ENCODE peak calls at places on chromosome 15, in seven cellular contexts. B is HT-29, D is KG1, X is HEK293T, K is brain microvascular endothelial cell, Z is PC-3, L is iPS DF 6.9. U is an unnamed sample.
A peak's percentile ranks its signal among the peaks of the same experiment; 100 is the strongest.

GRCh38 chr15:88022711-88023110 is 233.8 kb downstream of the NTRK3 start:
- DNase-seq in B (no peak), D (no peak), X (no peak), K (no peak), Z (no peak), L (no peak), U (no peak)

GRCh38 chr15:101004986-101005747 is 86.0 kb downstream of the LRRK1 start:
- DNase-seq in B (no peak), D (no peak), X (no peak), K (no peak), Z (no peak), L (no peak), U (no peak)

GRCh38 chr15:39966521-39966920 is 32.6 kb downstream of the EIF2AK4 start:
- DNase-seq in B (no peak), D (no peak), X (no peak), K (no peak), Z (no peak), L (no peak), U (no peak)

GRCh38 chr15:33293619-33294309 is 17.0 kb upstream of the RYR3 start:
- DNase-seq in B (no peak), D (no peak), X (no peak), K (peak; percentile 5), Z (peak; percentile 53), L (no peak), U (no peak)

GRCh38 chr15:50940506-50940905 is 32.0 kb downstream of the AP4E1 start:
- DNase-seq in B (peak; percentile 54), D (no peak), X (no peak), K (peak; percentile 52), Z (peak; percentile 58), L (no peak), U (peak; percentile 10)

GRCh38 chr15:44033894-44034293 is 161.2 kb downstream of the FRMD5 start:
- DNase-seq in B (peak; percentile 40), D (no peak), X (no peak), K (peak; percentile 71), Z (peak; percentile 48), L (no peak), U (peak; percentile 33)

GRCh38 chr15:89768071-89768500 is 8.0 kb upstream of the MESP2 start:
- DNase-seq in B (no peak), D (no peak), X (no peak), K (no peak), Z (no peak), L (no peak), U (peak; percentile 27)

GRCh38 chr15:72890043-72890442 is 106.5 kb upstream of the ADPGK start:
- DNase-seq in B (no peak), D (no peak), X (no peak), K (no peak), Z (no peak), L (no peak), U (no peak)

GRCh38 chr15:93899817-93900216 is 331.5 kb upstream of the MCTP2 start:
- DNase-seq in B (no peak), D (no peak), X (no peak), K (no peak), Z (no peak), L (no peak), U (no peak)

GRCh38 chr15:57198654-57199241 is 177.6 kb upstream of the CGNL1 start:
- DNase-seq in B (peak; percentile 76), D (no peak), X (no peak), K (no peak), Z (peak; percentile 28), L (peak; percentile 71), U (no peak)

GRCh38 chr15:56454841-56455240 is 10.1 kb downstream of the MNS1 start:
- DNase-seq in B (no peak), D (no peak), X (no peak), K (no peak), Z (no peak), L (no peak), U (no peak)

GRCh38 chr15:67746022-67746421 is 79.3 kb upstream of the SKOR1 start:
- DNase-seq in B (no peak), D (no peak), X (no peak), K (no peak), Z (no peak), L (no peak), U (no peak)

GRCh38 chr15:79952329-79952728 is 18.7 kb downstream of the BCL2A1 start:
- DNase-seq in B (no peak), D (no peak), X (no peak), K (no peak), Z (no peak), L (no peak), U (no peak)

GRCh38 chr15:40310001-40310959 is 2.5 kb upstream of the PLCB2 start:
- DNase-seq in B (peak; percentile 65), D (peak; percentile 34), X (peak; percentile 58), K (no peak), Z (peak; percentile 68), L (peak; percentile 58), U (peak; percentile 73)

GRCh38 chr15:25739687-25740121 is 123.4 kb downstream of the ATP10A start:
- DNase-seq in B (peak; percentile 25), D (peak; percentile 14), X (no peak), K (peak; percentile 43), Z (peak; percentile 38), L (no peak), U (peak; percentile 62)

GRCh38 chr15:38857814-38858213 is 293.2 kb upstream of the RASGRP1 start:
- DNase-seq in B (no peak), D (no peak), X (no peak), K (no peak), Z (no peak), L (no peak), U (no peak)

GRCh38 chr15:46502668-46503067 is 867.8 kb downstream of the SQOR start:
- DNase-seq in B (peak; percentile 22), D (no peak), X (no peak), K (no peak), Z (peak; percentile 39), L (no peak), U (peak; percentile 40)

GRCh38 chr15:51801391-51801835 is 28.0 kb upstream of the TMOD3 start:
- DNase-seq in B (peak; percentile 66), D (no peak), X (peak; percentile 25), K (peak; percentile 20), Z (peak; percentile 49), L (peak; percentile 16), U (peak; percentile 62)

GRCh38 chr15:86759766-86760165 is 680.1 kb downstream of the AGBL1 start:
- DNase-seq in B (no peak), D (no peak), X (no peak), K (no peak), Z (no peak), L (no peak), U (no peak)

GRCh38 chr15:84833447-84833846 is 16.3 kb downstream of the ALPK3 start:
- DNase-seq in B (no peak), D (peak; percentile 4), X (no peak), K (peak; percentile 47), Z (peak; percentile 70), L (no peak), U (no peak)

GRCh38 chr15:73982251-73982962 is 9.7 kb downstream of the STOML1 start:
- DNase-seq in B (no peak), D (peak; percentile 65), X (no peak), K (peak; percentile 84), Z (peak; percentile 82), L (no peak), U (no peak)

GRCh38 chr15:83284563-83285283 is at the start of gene BNC1:
- DNase-seq in B (no peak), D (no peak), X (no peak), K (no peak), Z (no peak), L (no peak), U (no peak)